ENCODE peak calls at places on chromosomes 6 and 20, in seven cellular contexts. One of them, this sample, is unnamed.

GRCh38 chr6:113102761-113103160 is 754.4 kb upstream of the MARCKS start:
- DNase-seq in A549: no peak
- DNase-seq in SK-N-SH: no peak
- DNase-seq in GM23338: no peak
- DNase-seq in HCT116: no peak
- DNase-seq in K562: no peak
- DNase-seq in HepG2: no peak
- DNase-seq in this sample: no peak

GRCh38 chr6:140398076-140398475 is 1023.6 kb upstream of the CITED2 start:
- DNase-seq in A549: no peak
- DNase-seq in GM23338: no peak
- DNase-seq in HepG2: no peak
- DNase-seq in SK-N-SH: no peak
- DNase-seq in HCT116: no peak
- DNase-seq in K562: no peak
- DNase-seq in this sample: no peak

GRCh38 chr6:166926748-166927147 is 29.6 kb downstream of the RNASET2 start:
- DNase-seq in HCT116: no peak
- DNase-seq in SK-N-SH: no peak
- DNase-seq in K562: no peak
- DNase-seq in A549: no peak
- DNase-seq in GM23338: no peak
- DNase-seq in HepG2: no peak
- DNase-seq in this sample: no peak

GRCh38 chr6:40509716-40510260 is 77.4 kb downstream of the LRFN2 start:
- DNase-seq in K562: no peak
- DNase-seq in A549: no peak
- DNase-seq in HCT116: no peak
- DNase-seq in HepG2: no peak
- DNase-seq in GM23338: no peak
- DNase-seq in SK-N-SH: no peak
- DNase-seq in this sample: no peak

GRCh38 chr20:45433316-45433715 is 17.4 kb downstream of the PIGT start:
- DNase-seq in GM23338: peak; percentile 60
- DNase-seq in HepG2: no peak
- DNase-seq in HCT116: no peak
- DNase-seq in SK-N-SH: no peak
- DNase-seq in A549: no peak
- DNase-seq in K562: no peak
- DNase-seq in this sample: no peak

GRCh38 chr6:169849396-169849795 is 98.0 kb downstream of the ERMARD start:
- DNase-seq in HCT116: no peak
- DNase-seq in K562: no peak
- DNase-seq in HepG2: no peak
- DNase-seq in GM23338: no peak
- DNase-seq in A549: no peak
- DNase-seq in SK-N-SH: no peak
- DNase-seq in this sample: no peak

GRCh38 chr20:8389381-8390368 is 257.6 kb downstream of the PLCB1 start:
- DNase-seq in K562: peak; percentile 27
- DNase-seq in HCT116: peak; percentile 23
- DNase-seq in A549: peak; percentile 51
- DNase-seq in HepG2: peak; percentile 55
- DNase-seq in GM23338: peak; percentile 69
- DNase-seq in SK-N-SH: peak; percentile 27
- DNase-seq in this sample: peak; percentile 1

GRCh38 chr6:12436224-12436623 is 146.1 kb downstream of the EDN1 start:
- DNase-seq in HepG2: no peak
- DNase-seq in A549: no peak
- DNase-seq in HCT116: no peak
- DNase-seq in SK-N-SH: no peak
- DNase-seq in K562: no peak
- DNase-seq in GM23338: no peak
- DNase-seq in this sample: no peak

GRCh38 chr6:132067286-132067685 is 116.1 kb upstream of the CCN2 start:
- DNase-seq in SK-N-SH: no peak
- DNase-seq in HCT116: no peak
- DNase-seq in K562: no peak
- DNase-seq in A549: no peak
- DNase-seq in GM23338: no peak
- DNase-seq in HepG2: no peak
- DNase-seq in this sample: no peak

GRCh38 chr20:51926670-51927305 is 124.5 kb upstream of the SALL4 start:
- DNase-seq in SK-N-SH: no peak
- DNase-seq in HepG2: no peak
- DNase-seq in A549: no peak
- DNase-seq in K562: no peak
- DNase-seq in HCT116: no peak
- DNase-seq in GM23338: no peak
- DNase-seq in this sample: no peak

GRCh38 chr20:45044084-45044573 is 56.8 kb downstream of the KCNS1 start:
- DNase-seq in K562: peak; percentile 73
- DNase-seq in SK-N-SH: peak; percentile 36
- DNase-seq in HCT116: peak; percentile 57
- DNase-seq in A549: peak; percentile 75
- DNase-seq in GM23338: peak; percentile 87
- DNase-seq in HepG2: peak; percentile 82
- DNase-seq in this sample: peak; percentile 47

GRCh38 chr6:101818056-101818455 is 424.5 kb downstream of the GRIK2 start:
- DNase-seq in SK-N-SH: no peak
- DNase-seq in A549: no peak
- DNase-seq in K562: no peak
- DNase-seq in GM23338: no peak
- DNase-seq in HepG2: no peak
- DNase-seq in HCT116: no peak
- DNase-seq in this sample: no peak

GRCh38 chr6:30767944-30768301 is 23.6 kb upstream of the IER3 start:
- DNase-seq in SK-N-SH: no peak
- DNase-seq in K562: no peak
- DNase-seq in GM23338: no peak
- DNase-seq in A549: no peak
- DNase-seq in HepG2: no peak
- DNase-seq in HCT116: no peak
- DNase-seq in this sample: no peak

GRCh38 chr20:24696396-24696795 is 227.0 kb downstream of the SYNDIG1 start:
- DNase-seq in A549: no peak
- DNase-seq in HCT116: no peak
- DNase-seq in HepG2: no peak
- DNase-seq in K562: no peak
- DNase-seq in SK-N-SH: peak; percentile 3
- DNase-seq in GM23338: no peak
- DNase-seq in this sample: no peak

GRCh38 chr20:43925215-43925614 is 10.6 kb downstream of the TOX2 start:
- DNase-seq in SK-N-SH: no peak
- DNase-seq in K562: no peak
- DNase-seq in HepG2: no peak
- DNase-seq in GM23338: no peak
- DNase-seq in A549: no peak
- DNase-seq in HCT116: no peak
- DNase-seq in this sample: no peak

GRCh38 chr6:115854866-115855665 is 205.6 kb downstream of the FRK start:
- DNase-seq in HepG2: no peak
- DNase-seq in SK-N-SH: no peak
- DNase-seq in GM23338: no peak
- DNase-seq in K562: no peak
- DNase-seq in HCT116: no peak
- DNase-seq in A549: no peak
- DNase-seq in this sample: no peak

GRCh38 chr20:41380551-41381262 is 14.1 kb upstream of the EMILIN3 start:
- DNase-seq in HepG2: no peak
- DNase-seq in HCT116: no peak
- DNase-seq in K562: no peak
- DNase-seq in SK-N-SH: no peak
- DNase-seq in GM23338: no peak
- DNase-seq in A549: no peak
- DNase-seq in this sample: no peak

GRCh38 chr6:206264-206663 is 86.0 kb upstream of the DUSP22 start:
- DNase-seq in K562: no peak
- DNase-seq in GM23338: no peak
- DNase-seq in HCT116: no peak
- DNase-seq in A549: no peak
- DNase-seq in SK-N-SH: no peak
- DNase-seq in HepG2: no peak
- DNase-seq in this sample: no peak

GRCh38 chr6:167572841-167573271 is 248.0 kb downstream of the TTLL2 start:
- DNase-seq in SK-N-SH: no peak
- DNase-seq in A549: no peak
- DNase-seq in K562: no peak
- DNase-seq in HCT116: no peak
- DNase-seq in HepG2: no peak
- DNase-seq in GM23338: no peak
- DNase-seq in this sample: no peak

GRCh38 chr6:18323935-18324707 is 59.8 kb upstream of the DEK start:
- DNase-seq in K562: peak; percentile 42
- DNase-seq in SK-N-SH: peak; percentile 64
- DNase-seq in HCT116: peak; percentile 35
- DNase-seq in HepG2: peak; percentile 54
- DNase-seq in A549: peak; percentile 36
- DNase-seq in GM23338: peak; percentile 83
- DNase-seq in this sample: no peak

GRCh38 chr6:167761794-167762258 is 64.9 kb upstream of the AFDN start:
- DNase-seq in HepG2: peak; percentile 73
- DNase-seq in SK-N-SH: no peak
- DNase-seq in A549: no peak
- DNase-seq in GM23338: no peak
- DNase-seq in HCT116: no peak
- DNase-seq in K562: no peak
- DNase-seq in this sample: no peak

GRCh38 chr20:34829191-34829590 is 3.7 kb upstream of the NCOA6 start:
- DNase-seq in HCT116: no peak
- DNase-seq in GM23338: peak; percentile 60
- DNase-seq in HepG2: no peak
- DNase-seq in K562: peak; percentile 17
- DNase-seq in SK-N-SH: no peak
- DNase-seq in A549: peak; percentile 10
- DNase-seq in this sample: no peak
- TF ChIP-seq CTCF in HCT116: no peak
- TF ChIP-seq CTCF in GM23338: peak; percentile 32
- TF ChIP-seq CTCF in HepG2: no peak
- TF ChIP-seq CTCF in K562: peak; percentile 7
- TF ChIP-seq CTCF in SK-N-SH: no peak
- TF ChIP-seq CTCF in A549: no peak
- TF ChIP-seq CTCF in this sample: no peak

GRCh38 chr20:63758152-63758551 is 18.6 kb downstream of the SLC2A4RG start:
- DNase-seq in HepG2: no peak
- DNase-seq in GM23338: no peak
- DNase-seq in SK-N-SH: no peak
- DNase-seq in HCT116: no peak
- DNase-seq in K562: no peak
- DNase-seq in A549: no peak
- DNase-seq in this sample: no peak

GRCh38 chr20:63756648-63756991 is 17.0 kb downstream of the SLC2A4RG start:
- DNase-seq in HCT116: no peak
- DNase-seq in SK-N-SH: no peak
- DNase-seq in GM23338: no peak
- DNase-seq in HepG2: no peak
- DNase-seq in K562: no peak
- DNase-seq in A549: no peak
- DNase-seq in this sample: no peak

GRCh38 chr20:63753381-63753780 is 13.8 kb downstream of the SLC2A4RG start:
- DNase-seq in K562: no peak
- DNase-seq in SK-N-SH: no peak
- DNase-seq in GM23338: no peak
- DNase-seq in A549: no peak
- DNase-seq in HepG2: no peak
- DNase-seq in HCT116: no peak
- DNase-seq in this sample: no peak

GRCh38 chr20:63754008-63754407 is 14.4 kb downstream of the SLC2A4RG start:
- DNase-seq in HepG2: no peak
- DNase-seq in HCT116: no peak
- DNase-seq in SK-N-SH: peak; percentile 48
- DNase-seq in GM23338: peak; percentile 33
- DNase-seq in K562: no peak
- DNase-seq in A549: no peak
- DNase-seq in this sample: no peak

DNA sequence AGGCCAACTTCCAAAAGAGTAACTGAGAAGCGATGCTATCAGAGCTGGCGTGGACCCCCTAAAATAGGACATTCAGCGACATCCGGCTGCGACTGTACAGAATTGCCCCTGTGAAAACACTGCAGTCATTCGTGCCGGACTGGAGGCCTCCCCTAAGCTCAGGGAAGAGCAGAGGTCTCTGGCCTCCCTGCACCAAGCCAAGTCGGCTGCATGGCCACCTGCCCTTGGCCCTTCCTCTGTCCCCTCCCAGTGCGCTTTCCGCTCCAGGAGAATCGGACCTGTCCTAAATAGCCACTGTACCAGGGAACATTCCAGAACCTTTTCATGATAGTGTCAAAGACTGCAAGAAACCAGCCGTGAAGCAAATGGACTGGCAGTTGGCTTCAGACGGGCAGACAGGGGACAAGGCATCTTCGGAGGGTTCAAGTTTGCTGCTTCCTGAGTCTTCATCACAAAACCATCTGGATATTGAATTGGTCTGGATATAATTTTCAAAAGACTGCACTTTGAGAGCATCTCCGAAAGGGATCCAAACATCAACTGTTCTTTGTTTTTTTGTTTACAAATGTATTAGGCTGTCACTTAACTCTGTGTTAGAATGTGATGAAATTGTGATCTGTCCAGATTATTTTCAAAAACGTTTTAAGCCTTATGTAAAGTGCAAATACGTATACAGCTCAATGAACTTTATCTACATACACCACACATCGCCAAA is 16.5 kb downstream of the SLC2A4RG start:
- DNase-seq in HCT116: no peak
- DNase-seq in GM23338: no peak
- DNase-seq in K562: no peak
- DNase-seq in A549: no peak
- DNase-seq in HepG2: no peak
- DNase-seq in SK-N-SH: no peak
- DNase-seq in this sample: no peak
- TF ChIP-seq REST in HCT116: no peak
- TF ChIP-seq REST in GM23338: no peak
- TF ChIP-seq REST in K562: no peak
- TF ChIP-seq REST in A549: no peak
- TF ChIP-seq REST in HepG2: no peak
- TF ChIP-seq REST in SK-N-SH: no peak
- TF ChIP-seq REST in this sample: no peak

GRCh38 chr20:37990571-37991151 is 42.6 kb downstream of the TTI1 start:
- DNase-seq in HepG2: peak; percentile 40
- DNase-seq in K562: peak; percentile 42
- DNase-seq in SK-N-SH: peak; percentile 67
- DNase-seq in A549: peak; percentile 52
- DNase-seq in GM23338: no peak
- DNase-seq in HCT116: no peak
- DNase-seq in this sample: peak; percentile 52
- TF ChIP-seq CTCF in HepG2: no peak
- TF ChIP-seq CTCF in K562: no peak
- TF ChIP-seq CTCF in SK-N-SH: no peak
- TF ChIP-seq CTCF in A549: no peak
- TF ChIP-seq CTCF in GM23338: no peak
- TF ChIP-seq CTCF in HCT116: no peak
- TF ChIP-seq CTCF in this sample: no peak

DNA sequence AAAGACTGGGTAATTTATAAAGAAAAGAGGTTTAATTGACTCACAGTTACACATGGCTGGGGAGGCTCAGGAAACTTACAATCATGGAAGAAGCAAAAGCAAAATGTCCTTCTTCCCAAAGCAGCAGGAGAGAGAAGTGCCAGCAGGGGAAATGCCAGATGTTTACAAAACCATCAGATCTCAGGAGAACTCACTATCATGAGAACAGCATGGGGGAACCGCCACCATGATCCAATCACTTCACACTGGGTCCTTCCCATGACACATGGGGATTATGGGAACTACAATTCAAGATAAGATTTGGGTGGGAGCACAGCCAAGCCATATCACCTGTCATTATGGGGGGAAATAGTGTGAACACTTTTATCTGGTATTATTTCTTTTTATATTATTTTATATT is 557.2 kb downstream of the EYS start:
- DNase-seq in HCT116: no peak
- DNase-seq in K562: no peak
- DNase-seq in SK-N-SH: no peak
- DNase-seq in A549: no peak
- DNase-seq in HepG2: no peak
- DNase-seq in GM23338: no peak
- DNase-seq in this sample: no peak
- TF ChIP-seq REST in HCT116: no peak
- TF ChIP-seq REST in K562: no peak
- TF ChIP-seq REST in SK-N-SH: no peak
- TF ChIP-seq REST in A549: no peak
- TF ChIP-seq REST in HepG2: no peak
- TF ChIP-seq REST in GM23338: no peak
- TF ChIP-seq REST in this sample: no peak

This sample was measured in Panc1.